ENCODE peak calls at places on chromosomes 16 and 17, in ten cellular contexts. E is dorsolateral prefrontal cortex, H is ovary, D is neural crest cell, M is HFFc6, G is astrocyte of the cerebellum, Z is endothelial cell, R is Calu3, A is testis, L is AG09309. W is an unnamed sample.

GRCh38 chr16:22424161-22424937 is 49.9 kb upstream of the CDR2 start:
- DNase-seq in E (peak; percentile 86), H (peak; percentile 76), D (no peak), M (peak; percentile 52), G (no peak), Z (no peak), R (no peak), A (peak; percentile 65), L (no peak), W (no peak)

GRCh38 chr16:65790768-65791167 is 575.7 kb upstream of the CDH5 start:
- DNase-seq in E (no peak), H (no peak), D (no peak), M (no peak), G (no peak), Z (no peak), R (no peak), A (no peak), L (no peak), W (no peak)

GRCh38 chr17:8359769-8360168 is 16.7 kb downstream of the KRABD2 start:
- DNase-seq in E (no peak), H (no peak), D (no peak), M (peak; percentile 69), G (no peak), Z (peak; percentile 31), R (no peak), A (no peak), L (no peak), W (no peak)

GRCh38 chr16:82641336-82641984 is 14.7 kb downstream of the CDH13 start:
- DNase-seq in E (no peak), H (no peak), D (no peak), M (peak; percentile 58), G (no peak), Z (no peak), R (no peak), A (no peak), L (no peak), W (no peak)

GRCh38 chr17:31250229-31250628 is 46.8 kb downstream of the OMG start:
- DNase-seq in E (no peak), H (no peak), D (no peak), M (no peak), G (no peak), Z (no peak), R (no peak), A (no peak), L (no peak), W (no peak)

GRCh38 chr17:70929226-70929625 is 759.9 kb downstream of the KCNJ2 start:
- DNase-seq in E (no peak), H (no peak), D (no peak), M (no peak), G (no peak), Z (no peak), R (no peak), A (no peak), L (no peak), W (no peak)

GRCh38 chr17:50444841-50445715 is 19.1 kb downstream of the ACSF2 start:
- DNase-seq in E (no peak), H (no peak), D (no peak), M (no peak), G (no peak), Z (no peak), R (no peak), A (no peak), L (no peak), W (no peak)

GRCh38 chr17:68452724-68453290 is 4.5 kb downstream of the WIPI1 start:
- DNase-seq in E (no peak), H (no peak), D (no peak), M (no peak), G (no peak), Z (no peak), R (no peak), A (no peak), L (no peak), W (no peak)

DNA sequence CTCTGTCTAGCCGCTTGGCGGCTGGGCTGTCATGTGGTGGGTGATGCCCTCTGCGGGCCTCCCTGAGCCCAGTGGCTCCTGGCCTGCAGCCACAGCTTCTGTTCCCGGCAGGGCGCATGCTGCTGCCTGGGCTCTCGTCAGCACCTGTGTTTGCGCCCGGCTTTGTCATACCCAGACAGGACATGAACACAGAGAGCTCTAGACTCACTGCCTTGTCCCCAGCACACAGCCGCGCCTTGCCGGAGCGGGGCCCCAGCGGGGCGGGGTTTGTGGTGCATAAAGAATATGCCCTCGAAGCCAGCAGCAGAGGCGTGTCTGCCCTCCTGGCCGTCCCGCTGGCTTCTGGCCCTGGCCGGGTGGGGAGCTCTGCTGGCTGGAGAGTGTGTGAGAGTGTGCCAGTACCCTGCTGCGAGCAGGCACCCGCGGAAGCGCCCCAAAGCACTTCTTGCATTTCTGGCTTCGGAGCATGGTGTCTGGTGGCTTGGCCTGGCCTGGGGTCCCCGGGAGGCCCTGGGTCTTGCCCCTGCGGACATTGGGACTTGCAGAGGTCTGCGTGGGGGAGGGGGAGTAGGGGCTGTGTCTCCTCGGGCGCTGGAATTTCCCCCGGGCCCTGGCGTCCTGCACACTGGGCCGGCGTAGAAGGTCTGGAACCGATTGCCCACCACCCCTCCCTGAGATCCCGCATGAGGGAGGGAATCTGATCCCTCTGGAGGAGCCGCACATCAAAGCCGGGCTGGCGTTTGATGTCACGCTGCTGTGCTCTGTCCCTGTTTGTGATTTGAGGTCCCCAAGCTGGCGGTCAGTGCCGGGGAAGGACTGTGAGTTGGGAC is 14.5 kb downstream of the ASPSCR1 start:
- DNase-seq in E (peak; percentile 74), H (no peak), D (peak; percentile 66), M (peak; percentile 71), G (no peak), Z (no peak), R (peak; percentile 75), A (no peak), L (no peak), W (peak; percentile 71)
- TF ChIP-seq CTCF in E (no peak), H (no peak), D (no peak), M (no peak), G (no peak), Z (no peak), R (no peak), A (no peak), L (no peak), W (no peak)

GRCh38 chr17:38608648-38609047 is 2.9 kb upstream of the SRCIN1 start:
- DNase-seq in E (no peak), H (no peak), D (no peak), M (no peak), G (no peak), Z (no peak), R (peak; percentile 91), A (no peak), L (no peak), W (no peak)

GRCh38 chr17:38605852-38606645 is at the start of gene SRCIN1:
- DNase-seq in E (peak; percentile 68), H (peak; percentile 69), D (peak; percentile 67), M (no peak), G (no peak), Z (peak; percentile 58), R (peak; percentile 91), A (peak; percentile 69), L (no peak), W (peak; percentile 81)

GRCh38 chr17:38605230-38605851 is 411 bp downstream of the SRCIN1 start:
- DNase-seq in E (no peak), H (no peak), D (no peak), M (no peak), G (no peak), Z (peak; percentile 37), R (peak; percentile 65), A (no peak), L (no peak), W (no peak)

GRCh38 chr17:38604479-38605229 is 1.1 kb downstream of the SRCIN1 start:
- DNase-seq in E (peak; percentile 69), H (no peak), D (peak; percentile 29), M (no peak), G (no peak), Z (peak; percentile 34), R (peak; percentile 61), A (peak; percentile 24), L (no peak), W (peak; percentile 48)

DNA sequence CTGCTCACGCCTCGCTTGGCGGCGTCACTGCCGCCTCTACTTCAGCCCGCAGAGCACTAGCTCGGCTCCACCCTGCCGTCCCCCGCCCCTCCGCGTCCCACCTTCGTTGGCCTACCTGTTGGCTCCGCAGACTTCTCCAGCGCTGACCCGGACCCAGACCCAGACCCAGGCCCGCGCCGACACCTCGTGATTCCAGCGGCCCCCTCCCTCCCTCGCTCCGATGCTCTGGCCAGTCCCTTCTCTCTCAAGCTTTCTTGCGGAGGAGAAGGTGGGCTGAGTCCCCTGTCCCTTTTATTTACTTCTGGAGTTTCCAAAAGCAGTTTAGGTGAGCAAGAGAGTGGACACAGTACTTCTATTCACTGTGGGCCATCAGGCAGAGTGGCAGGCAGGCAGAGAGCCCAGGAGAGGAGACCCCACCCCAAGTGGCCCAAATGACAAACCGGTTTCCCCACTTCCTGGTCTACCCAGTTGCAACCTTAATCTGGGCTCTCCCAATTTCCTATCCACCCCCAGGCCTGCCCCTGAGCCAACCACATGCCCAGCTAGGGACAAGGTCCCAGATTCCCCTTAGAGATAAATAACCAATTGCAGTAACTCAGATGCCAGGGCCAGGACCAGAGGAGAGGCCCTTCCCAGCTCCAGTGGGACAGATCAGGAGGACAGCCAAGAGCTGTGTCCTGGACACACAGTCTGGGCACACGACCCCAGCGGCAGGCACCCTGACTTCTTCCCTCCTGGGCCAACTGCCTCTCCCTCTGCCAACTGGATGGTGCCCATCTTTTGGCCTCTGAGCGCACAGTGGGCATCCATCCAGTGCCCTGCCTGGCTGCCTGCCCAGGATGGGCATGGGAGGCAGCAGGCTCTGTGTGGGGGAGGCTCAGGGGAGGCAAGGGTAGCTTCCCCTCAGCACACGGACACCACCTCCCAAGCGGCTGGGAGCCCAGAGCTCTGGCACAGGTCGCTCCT is 1.2 kb upstream of the SRCIN1 start:
- DNase-seq in E (peak; percentile 86), H (no peak), D (no peak), M (no peak), G (no peak), Z (no peak), R (peak; percentile 84), A (peak; percentile 80), L (no peak), W (no peak)
- TF ChIP-seq CTCF in E (peak; percentile 15), H (no peak), D (no peak), M (peak; percentile 67), G (no peak), Z (no peak), R (peak; percentile 76), A (no peak), L (no peak), W (no peak)

GRCh38 chr16:79261461-79261860 is 339.1 kb downstream of the MAF start:
- DNase-seq in E (peak; percentile 9), H (peak; percentile 46), D (peak; percentile 33), M (no peak), G (no peak), Z (peak; percentile 68), R (peak; percentile 56), A (peak; percentile 68), L (no peak), W (peak; percentile 48)
- TF ChIP-seq CTCF in E (peak; percentile 63), H (no peak), D (peak; percentile 66), M (no peak), G (no peak), Z (peak; percentile 46), R (no peak), A (no peak), L (no peak), W (peak; percentile 56)

DNA sequence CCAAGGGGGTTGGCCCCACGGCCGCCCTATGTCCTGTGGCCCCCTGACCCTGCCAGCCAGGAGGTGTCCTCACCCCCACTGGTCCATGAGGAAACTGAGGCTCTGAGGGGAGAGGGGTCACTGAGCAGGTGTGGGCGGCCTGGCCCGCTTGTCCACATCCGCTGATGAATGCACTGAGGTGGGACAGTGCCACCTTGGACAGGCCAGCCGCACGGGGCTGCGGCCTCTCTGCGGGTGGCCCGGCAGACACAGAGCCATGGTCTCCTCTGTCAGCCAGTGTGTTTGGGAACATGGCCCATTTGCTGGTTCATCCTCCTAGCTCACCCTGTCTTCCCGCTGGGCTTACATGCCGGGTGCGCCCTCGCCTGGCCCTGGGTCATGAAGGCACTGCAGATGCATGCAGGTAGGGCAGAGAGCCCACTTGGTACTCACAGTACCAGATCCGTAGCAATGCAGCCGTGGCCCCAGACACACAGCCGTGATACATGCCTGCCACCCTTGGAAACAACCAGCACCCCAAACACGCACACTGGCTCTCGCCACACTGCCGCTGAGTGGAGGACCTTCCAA is 93.9 kb downstream of the ENGASE start:
- DNase-seq in E (peak; percentile 58), H (no peak), D (no peak), M (no peak), G (no peak), Z (no peak), R (no peak), A (no peak), L (no peak), W (no peak)
- TF ChIP-seq CTCF in E (no peak), H (no peak), D (no peak), M (no peak), G (no peak), Z (no peak), R (no peak), A (no peak), L (no peak), W (no peak)

W was measured in Caco-2.